ENCODE peak calls at places on chromosomes 11 and 22, in four cellular contexts. M, W, A and R are unnamed samples.
A peak's percentile ranks its signal among the peaks of the same experiment; 100 is the strongest.

GRCh38 chr11:130388607-130389205 is 39.7 kb downstream of the ADAMTS8 start:
- DNase-seq in M (no peak), W (no peak), A (no peak), R (no peak)

GRCh38 chr11:130399196-130399595 is 29.2 kb downstream of the ADAMTS8 start:
- DNase-seq in M (no peak), W (no peak), A (no peak), R (no peak)

GRCh38 chr11:114134870-114135269 is 75.4 kb downstream of the ZBTB16 start:
- DNase-seq in M (peak; percentile 18), W (no peak), A (no peak), R (no peak)

GRCh38 chr22:44396727-44397722 is 84.3 kb upstream of the SHISAL1 start:
- DNase-seq in M (peak; percentile 3), W (no peak), A (no peak), R (no peak)

GRCh38 chr11:133122260-133122659 is 410.0 kb downstream of the OPCML start:
- DNase-seq in M (no peak), W (no peak), A (no peak), R (no peak)

GRCh38 chr22:37224757-37225420 is 12.6 kb upstream of the SSTR3 start:
- DNase-seq in M (no peak), W (no peak), A (no peak), R (no peak)

GRCh38 chr11:87215236-87215635 is 177.5 kb downstream of the TMEM135 start:
- DNase-seq in M (no peak), W (no peak), A (no peak), R (no peak)

GRCh38 chr11:70542811-70543210 is 144.5 kb downstream of the CTTN start:
- DNase-seq in M (no peak), W (no peak), A (no peak), R (no peak)

GRCh38 chr11:130383363-130384168 is 44.8 kb downstream of the ADAMTS8 start:
- DNase-seq in M (no peak), W (no peak), A (peak; percentile 97), R (no peak)

GRCh38 chr11:66868726-66869291 is 11.9 kb downstream of the LRFN4 start:
- DNase-seq in M (peak; percentile 89), W (peak; percentile 86), A (no peak), R (peak; percentile 66)

GRCh38 chr11:126991596-126991995 is 9.0 kb downstream of the KIRREL3 start:
- DNase-seq in M (no peak), W (no peak), A (no peak), R (no peak)

GRCh38 chr11:8345179-8345578 is 81.5 kb upstream of the LMO1 start:
- DNase-seq in M (no peak), W (no peak), A (no peak), R (no peak)

GRCh38 chr22:48846200-48846599 is 981.5 kb downstream of the BRD1 start:
- DNase-seq in M (no peak), W (no peak), A (no peak), R (no peak)

GRCh38 chr22:38257650-38258246 is 15.1 kb downstream of the TMEM184B start:
- DNase-seq in M (peak; percentile 66), W (no peak), A (no peak), R (peak; percentile 81)

GRCh38 chr11:95241673-95242072 is 10.7 kb upstream of the SESN3 start:
- DNase-seq in M (no peak), W (no peak), A (no peak), R (no peak)

GRCh38 chr11:126647735-126648134 is 292.2 kb downstream of the ST3GAL4 start:
- DNase-seq in M (no peak), W (peak; percentile 30), A (peak; percentile 54), R (no peak)

GRCh38 chr11:115437902-115438575 is 66.2 kb downstream of the CADM1 start:
- DNase-seq in M (no peak), W (no peak), A (no peak), R (no peak)

GRCh38 chr11:111731839-111732238 is 34.4 kb downstream of the PPP2R1B start:
- DNase-seq in M (no peak), W (no peak), A (no peak), R (peak; percentile 50)

GRCh38 chr22:29555065-29555644 is 1.6 kb upstream of the THOC5 start:
- DNase-seq in M (peak; percentile 11), W (no peak), A (no peak), R (no peak)

GRCh38 chr11:45924036-45924915 is 1.8 kb downstream of the LARGE2 start:
- DNase-seq in M (peak; percentile 6), W (peak; percentile 2), A (no peak), R (peak; percentile 29)

GRCh38 chr11:11403763-11404725 is 51.0 kb upstream of the CSNK2A3 start:
- DNase-seq in M (no peak), W (peak; percentile 38), A (no peak), R (no peak)

GRCh38 chr11:83599066-83599465 is 312.9 kb upstream of the CCDC90B start:
- DNase-seq in M (no peak), W (no peak), A (no peak), R (no peak)

GRCh38 chr11:56307836-56308235 is 7.1 kb upstream of the OR8K3 start:
- DNase-seq in M (no peak), W (no peak), A (no peak), R (no peak)

GRCh38 chr11:72429626-72430025 is 4.7 kb downstream of the CLPB start:
- DNase-seq in M (no peak), W (no peak), A (no peak), R (no peak)

GRCh38 chr11:72426758-72427157 is 7.6 kb downstream of the CLPB start:
- DNase-seq in M (no peak), W (no peak), A (no peak), R (no peak)

GRCh38 chr11:72425053-72425980 is 9.0 kb downstream of the CLPB start:
- DNase-seq in M (no peak), W (no peak), A (no peak), R (no peak)

GRCh38 chr11:72423840-72424239 is 10.5 kb downstream of the CLPB start:
- DNase-seq in M (no peak), W (no peak), A (no peak), R (no peak)

DNA sequence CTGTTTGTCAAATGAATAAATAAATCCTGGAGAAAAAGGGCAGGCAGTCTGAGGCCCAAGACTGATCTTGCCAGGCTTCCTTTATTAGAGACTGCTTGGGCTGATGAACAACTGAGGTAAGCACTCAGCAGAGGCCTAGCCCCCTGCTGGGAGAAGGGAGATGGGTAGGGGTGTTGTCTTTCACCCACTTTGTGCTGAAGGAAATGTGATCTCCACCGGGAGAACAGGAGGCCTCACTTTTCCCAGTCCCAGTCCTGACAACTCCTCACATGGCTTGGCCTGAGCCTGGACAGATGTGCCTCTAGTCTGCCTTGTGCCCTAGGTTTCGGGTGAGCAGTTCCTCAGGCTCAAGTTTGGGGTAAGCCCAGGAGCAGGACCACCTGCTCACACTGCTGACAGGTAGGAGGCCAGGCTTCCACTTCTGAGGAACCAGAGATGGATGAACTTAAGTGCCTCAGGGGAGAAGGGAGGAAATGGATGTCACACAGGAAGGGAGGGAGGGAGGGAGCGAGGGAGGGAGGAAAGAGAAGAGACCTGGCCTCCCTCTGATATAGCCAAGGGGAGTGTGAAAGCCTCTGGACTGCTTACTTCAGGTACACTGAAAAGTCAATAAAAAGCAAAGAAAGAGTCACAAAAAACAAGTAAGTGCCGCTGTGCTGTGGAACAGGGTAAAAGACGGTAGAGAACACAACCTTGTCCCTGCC is 8.1 kb downstream of the CLPB start:
- DNase-seq in M (no peak), W (no peak), A (no peak), R (no peak)
- TF ChIP-seq CTCF in M (no peak), W (no peak), A (no peak), R (no peak)

GRCh38 chr11:2302844-2303626 is 1.2 kb downstream of the TSPAN32 start:
- DNase-seq in M (no peak), W (no peak), A (no peak), R (peak; percentile 40)

GRCh38 chr11:2302280-2302843 is 549 bp downstream of the TSPAN32 start:
- DNase-seq in M (no peak), W (no peak), A (no peak), R (peak; percentile 15)

GRCh38 chr11:2300290-2300935 is 1.3 kb downstream of the C11orf21 start:
- DNase-seq in M (no peak), W (no peak), A (no peak), R (no peak)

GRCh38 chr11:2300936-2301630 is 635 bp downstream of the C11orf21 start:
- DNase-seq in M (no peak), W (no peak), A (no peak), R (no peak)

DNA sequence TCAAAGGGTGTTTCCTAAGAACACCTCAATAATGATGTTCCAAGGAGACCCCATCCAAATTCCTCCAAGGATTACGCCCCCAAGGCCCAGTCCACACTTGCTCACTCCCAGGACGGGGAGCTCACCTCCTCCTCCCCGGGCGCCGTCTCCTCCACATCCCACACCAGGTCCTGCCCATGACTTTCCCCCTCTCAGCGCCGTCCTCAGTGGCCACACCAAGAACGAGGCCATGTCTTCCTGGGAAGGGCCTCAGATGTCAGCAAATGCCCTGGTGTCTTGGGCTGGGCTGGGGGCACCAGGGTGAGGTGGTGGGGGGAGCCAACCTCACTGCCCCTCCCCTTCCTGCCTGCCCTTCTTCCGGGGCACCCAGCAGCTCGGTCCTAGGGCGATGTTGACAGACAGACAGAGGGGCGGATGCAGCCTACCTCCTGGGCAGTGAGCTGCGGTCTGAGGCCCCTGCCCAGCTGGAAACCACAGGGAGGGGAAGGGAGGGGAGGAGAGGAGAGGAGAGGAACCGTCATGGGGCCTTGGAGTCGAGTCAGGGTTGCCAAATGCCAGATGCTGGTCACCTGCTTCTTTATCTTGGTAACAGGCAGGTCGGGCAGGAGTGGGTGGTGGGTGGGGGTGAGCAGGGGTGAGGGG is at the start of the genes C11orf21 and TSPAN32:
- DNase-seq in M (peak; percentile 57), W (no peak), A (no peak), R (no peak)
- H3K4me3 ChIP-seq in M (peak within 1 kb of the TSS; percentile 5), W (no peak within 1 kb of the TSS), A (no peak within 1 kb of the TSS), R (no peak within 1 kb of the TSS)

GRCh38 chr11:3984896-3985295 is 109.7 kb upstream of the RRM1 start:
- DNase-seq in M (no peak), W (peak; percentile 76), A (no peak), R (no peak)
- TF ChIP-seq CTCF in M (no peak), W (peak; percentile 53), A (no peak), R (no peak)

GRCh38 chr11:72244317-72245231 is 598 bp upstream of the PHOX2A start:
- DNase-seq in M (no peak), W (peak; percentile 72), A (no peak), R (no peak)

GRCh38 chr11:72242141-72242540 is 1.8 kb downstream of the PHOX2A start:
- DNase-seq in M (no peak), W (no peak), A (no peak), R (no peak)

GRCh38 chr11:72245232-72245816 is 1.3 kb upstream of the PHOX2A start:
- DNase-seq in M (no peak), W (no peak), A (no peak), R (no peak)

GRCh38 chr11:72243173-72243566 is 806 bp downstream of the PHOX2A start:
- DNase-seq in M (no peak), W (no peak), A (no peak), R (no peak)

DNA sequence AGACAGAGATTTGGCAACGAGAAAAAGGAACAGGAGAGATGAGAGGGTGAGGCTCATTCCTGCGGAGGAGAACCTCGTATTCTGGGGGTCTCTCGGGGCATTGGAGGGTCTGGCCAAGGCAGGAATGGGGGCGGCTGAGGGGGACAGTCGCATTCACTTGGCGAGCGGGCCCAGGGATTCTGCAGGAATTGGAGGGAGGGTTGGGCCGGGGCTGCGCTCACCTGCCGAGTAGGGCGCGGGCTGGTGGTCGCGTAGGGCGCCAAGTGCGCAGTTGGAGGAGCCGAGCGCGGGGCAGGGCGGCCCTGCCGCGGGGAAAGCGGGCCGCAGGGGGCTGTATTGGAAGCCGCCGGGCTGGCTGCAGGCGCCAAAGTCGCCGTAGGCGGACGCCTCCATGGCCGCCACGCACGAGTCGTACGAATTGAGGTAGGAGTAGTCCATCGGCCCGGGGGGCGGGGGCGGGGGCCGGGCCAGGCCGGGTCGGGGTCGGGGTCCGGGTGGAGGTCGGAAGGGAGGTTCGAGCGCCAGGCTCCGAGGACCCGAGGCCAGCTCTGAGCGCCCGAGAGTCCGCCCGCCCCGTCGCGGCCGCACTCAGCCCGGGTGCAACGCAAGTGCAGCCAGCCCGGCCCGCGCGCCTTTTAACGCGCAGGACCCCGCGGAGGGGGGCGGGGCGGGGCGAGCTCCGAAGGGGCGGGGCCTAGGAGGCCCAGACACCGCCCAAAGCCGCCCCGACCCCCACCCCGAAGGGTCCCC is at the start of gene PHOX2A:
- DNase-seq in M (no peak), W (peak; percentile 69), A (no peak), R (no peak)
- H3K4me3 ChIP-seq in M (no peak within 1 kb of the TSS), W (peak within 1 kb of the TSS; percentile 69), A (peak within 1 kb of the TSS; percentile 25), R (no peak within 1 kb of the TSS)